ENCODE peak calls at places on chromosomes 16 and 17, in eight cellular contexts. C, P, Y, I, Z, M, B and J are unnamed samples.

GRCh38 chr16:2799852-2800226 is 1.6 kb downstream of the PRSS41 start:
- DNase-seq in C (no peak), P (peak), Y (no peak), I (no peak), Z (no peak), M (peak), B (no peak), J (no peak)

GRCh38 chr16:58025351-58026138 is at the start of gene MMP15:
- DNase-seq in C (peak), P (peak), Y (peak), I (peak), Z (peak), M (peak), B (peak), J (peak)

GRCh38 chr17:80313160-80313829 is 52.6 kb downstream of the RNF213 start:
- DNase-seq in C (no peak), P (no peak), Y (no peak), I (no peak), Z (no peak), M (no peak), B (no peak), J (no peak)

GRCh38 chr16:78005881-78006280 is 16.5 kb upstream of the CLEC3A start:
- DNase-seq in C (peak), P (no peak), Y (no peak), I (no peak), Z (no peak), M (no peak), B (no peak), J (no peak)

GRCh38 chr17:81034779-81035388 is at the start of gene BAIAP2:
- DNase-seq in C (peak), P (peak), Y (peak), I (peak), Z (peak), M (peak), B (peak), J (peak)

GRCh38 chr16:3161235-3162018 is 26.6 kb upstream of the OR1F1 start:
- DNase-seq in C (peak), P (no peak), Y (no peak), I (peak), Z (no peak), M (no peak), B (no peak), J (no peak)

GRCh38 chr17:32794533-32795246 is 82.2 kb downstream of the MYO1D start:
- DNase-seq in C (no peak), P (no peak), Y (no peak), I (no peak), Z (no peak), M (peak), B (no peak), J (no peak)

GRCh38 chr16:23124315-23124714 is 24.9 kb downstream of the USP31 start:
- DNase-seq in C (peak), P (no peak), Y (no peak), I (no peak), Z (no peak), M (no peak), B (peak), J (no peak)

GRCh38 chr17:8408371-8408770 is 10.7 kb upstream of the RNF222 start:
- DNase-seq in C (peak), P (peak), Y (no peak), I (peak), Z (peak), M (no peak), B (no peak), J (no peak)

GRCh38 chr17:76597156-76598003 is 11.7 kb upstream of the ST6GALNAC2 start:
- DNase-seq in C (no peak), P (no peak), Y (no peak), I (no peak), Z (peak), M (no peak), B (no peak), J (no peak)

GRCh38 chr17:36793976-36794375 is 143.3 kb upstream of the LHX1 start:
- DNase-seq in C (no peak), P (no peak), Y (no peak), I (no peak), Z (no peak), M (no peak), B (no peak), J (no peak)

GRCh38 chr17:49986396-49987289 is 8.4 kb downstream of the DLX3 start:
- DNase-seq in C (no peak), P (no peak), Y (no peak), I (no peak), Z (no peak), M (no peak), B (no peak), J (no peak)

GRCh38 chr16:66427036-66427446 is at the start of gene BEAN1:
- DNase-seq in C (peak), P (no peak), Y (peak), I (peak), Z (no peak), M (peak), B (no peak), J (no peak)

GRCh38 chr17:13393841-13394710 is 207.7 kb downstream of the HS3ST3A1 start:
- DNase-seq in C (no peak), P (no peak), Y (no peak), I (no peak), Z (no peak), M (no peak), B (peak), J (no peak)

GRCh38 chr17:20009302-20010098 is at the start of gene SPECC1:
- DNase-seq in C (peak), P (peak), Y (peak), I (peak), Z (peak), M (peak), B (peak), J (peak)

GRCh38 chr17:67959510-67959909 is 36.8 kb downstream of the C17orf58 start:
- DNase-seq in C (no peak), P (no peak), Y (no peak), I (no peak), Z (no peak), M (no peak), B (no peak), J (no peak)

GRCh38 chr16:381788-382717 is at the start of gene PGAP6:
- DNase-seq in C (no peak), P (peak), Y (peak), I (peak), Z (no peak), M (peak), B (no peak), J (peak)

GRCh38 chr16:87929986-87930385 is 6.3 kb downstream of the CA5A start:
- DNase-seq in C (no peak), P (no peak), Y (no peak), I (no peak), Z (no peak), M (no peak), B (no peak), J (no peak)

GRCh38 chr17:9635340-9635739 is 10.0 kb upstream of the USP43 start:
- DNase-seq in C (no peak), P (no peak), Y (no peak), I (no peak), Z (no peak), M (no peak), B (no peak), J (no peak)

GRCh38 chr16:76293980-76294690 is 16.9 kb downstream of the CNTNAP4 start:
- DNase-seq in C (no peak), P (no peak), Y (no peak), I (no peak), Z (no peak), M (no peak), B (no peak), J (no peak)

DNA sequence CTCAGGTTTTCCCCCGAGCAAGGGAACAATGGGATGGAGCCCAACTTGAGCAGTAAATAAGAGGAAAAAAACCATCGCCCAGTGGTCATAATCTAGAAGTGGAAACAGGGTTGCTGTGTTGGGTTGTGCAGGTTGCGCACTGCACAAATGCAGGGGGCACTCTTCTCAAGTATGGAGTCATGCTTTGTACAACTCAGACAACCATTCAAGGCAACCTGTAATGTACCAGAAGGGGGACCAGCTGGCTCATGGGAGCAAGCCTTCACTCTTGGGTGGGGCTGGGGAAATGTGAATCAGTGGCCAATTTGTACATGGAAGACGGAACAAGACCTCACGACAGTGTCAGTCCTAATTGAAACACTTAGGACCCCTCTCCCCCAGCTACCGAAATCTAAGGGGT is 23.9 kb upstream of the LITAF start:
- DNase-seq in C (no peak), P (no peak), Y (no peak), I (no peak), Z (no peak), M (no peak), B (no peak), J (no peak)
- TF ChIP-seq POLR2A in C (no peak), P (no peak), Y (no peak), I (no peak), Z (no peak), M (no peak), B (no peak), J (no peak)

DNA sequence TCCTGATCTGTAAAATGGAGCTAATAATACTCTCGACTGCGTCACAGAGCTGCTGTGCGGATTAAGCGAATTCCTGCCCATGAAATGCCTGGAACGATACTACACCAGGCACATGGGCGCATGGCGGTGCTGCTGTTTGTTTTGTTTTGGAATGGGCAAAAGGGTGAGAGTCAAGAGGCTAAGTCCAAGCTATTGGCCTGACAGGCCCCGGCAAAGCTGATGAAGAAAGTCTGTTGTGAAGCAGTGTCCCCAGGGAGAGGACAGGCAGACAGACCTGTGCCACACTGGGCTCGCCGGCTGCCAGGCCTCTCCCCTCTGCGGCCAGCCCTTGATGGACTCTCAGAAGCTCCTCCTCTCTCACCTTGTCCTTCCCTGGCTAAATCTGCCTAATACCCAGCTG is 31.3 kb upstream of the RASD1 start:
- DNase-seq in C (no peak), P (no peak), Y (no peak), I (peak), Z (no peak), M (no peak), B (no peak), J (no peak)
- TF ChIP-seq POLR2A in C (no peak), P (no peak), Y (no peak), I (no peak), Z (no peak), M (no peak), B (no peak), J (no peak)

GRCh38 chr17:55345132-55345531 is 76.5 kb downstream of the MMD start:
- DNase-seq in C (no peak), P (no peak), Y (no peak), I (no peak), Z (no peak), M (no peak), B (no peak), J (no peak)
- TF ChIP-seq POLR2A in C (no peak), P (no peak), Y (no peak), I (no peak), Z (no peak), M (no peak), B (no peak), J (no peak)

GRCh38 chr17:58694302-58694701 is 1.9 kb downstream of the RAD51C start:
- DNase-seq in C (no peak), P (no peak), Y (no peak), I (no peak), Z (no peak), M (no peak), B (no peak), J (no peak)

GRCh38 chr17:58693208-58693607 is 806 bp downstream of the RAD51C start:
- DNase-seq in C (no peak), P (no peak), Y (no peak), I (no peak), Z (no peak), M (no peak), B (no peak), J (no peak)

GRCh38 chr17:58693751-58694150 is 1.3 kb downstream of the RAD51C start:
- DNase-seq in C (no peak), P (no peak), Y (no peak), I (no peak), Z (no peak), M (no peak), B (no peak), J (no peak)

GRCh38 chr17:58691701-58692238 is at the start of gene TEX14:
- DNase-seq in C (no peak), P (no peak), Y (peak), I (peak), Z (no peak), M (no peak), B (no peak), J (no peak)

DNA sequence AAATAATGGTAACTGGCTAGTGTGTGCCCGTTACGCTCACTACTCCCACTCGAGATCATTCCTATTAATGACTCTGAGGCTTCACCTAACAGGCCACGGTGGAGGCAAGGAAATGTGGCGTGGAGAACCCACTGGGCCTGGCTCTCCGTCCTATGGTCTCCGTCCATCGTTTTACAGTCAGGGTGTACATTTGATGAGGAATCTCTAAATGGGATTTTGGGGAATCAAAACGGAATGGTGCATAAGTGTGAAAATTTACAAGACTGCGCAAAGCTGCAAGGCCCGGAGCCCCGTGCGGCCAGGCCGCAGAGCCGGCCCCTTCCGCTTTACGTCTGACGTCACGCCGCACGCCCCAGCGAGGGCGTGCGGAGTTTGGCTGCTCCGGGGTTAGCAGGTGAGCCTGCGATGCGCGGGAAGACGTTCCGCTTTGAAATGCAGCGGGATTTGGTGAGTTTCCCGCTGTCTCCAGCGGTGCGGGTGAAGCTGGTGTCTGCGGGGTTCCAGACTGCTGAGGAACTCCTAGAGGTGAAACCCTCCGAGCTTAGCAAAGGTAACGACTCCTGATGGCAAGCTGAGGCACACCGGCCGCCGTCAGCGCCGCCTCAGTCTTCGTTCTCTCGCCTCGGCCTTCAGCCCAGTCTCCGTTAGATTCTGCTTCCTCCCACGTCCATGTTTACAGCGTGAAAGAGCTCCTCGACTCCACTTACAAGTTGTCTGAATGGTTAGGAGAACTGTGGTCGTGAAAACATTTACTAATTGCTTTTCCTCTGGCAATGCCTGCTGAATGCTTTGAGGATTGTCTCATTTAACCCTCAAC is at the start of gene RAD51C:
- DNase-seq in C (peak), P (peak), Y (peak), I (peak), Z (peak), M (peak), B (peak), J (peak)
- TF ChIP-seq POLR2A in C (peak), P (no peak), Y (peak), I (no peak), Z (peak), M (peak), B (no peak), J (peak)